ENCODE peak calls at places on chromosomes 4 and X, in four cellular contexts. One of them, this sample, is unnamed.

GRCh38 chrX:135521405-135522131 is 1.1 kb downstream of the INTS6L start:
- DNase-seq in cardiac fibroblast: peak
- DNase-seq in ACHN: peak
- DNase-seq in tibial nerve: peak
- DNase-seq in this sample: peak

GRCh38 chrX:11367609-11368430 is 74.6 kb downstream of the AMELX start:
- DNase-seq in cardiac fibroblast: peak
- DNase-seq in ACHN: no peak
- DNase-seq in tibial nerve: no peak
- DNase-seq in this sample: peak

GRCh38 chr4:19807505-19807904 is 444.2 kb upstream of the SLIT2 start:
- DNase-seq in ACHN: peak
- DNase-seq in tibial nerve: no peak
- DNase-seq in cardiac fibroblast: peak
- DNase-seq in this sample: no peak

GRCh38 chrX:11180571-11180970 is 69.4 kb downstream of the HCCS start:
- DNase-seq in tibial nerve: no peak
- DNase-seq in ACHN: no peak
- DNase-seq in cardiac fibroblast: no peak
- DNase-seq in this sample: peak

GRCh38 chr4:181909368-181909767 is 333.8 kb upstream of the TENM3 start:
- DNase-seq in ACHN: no peak
- DNase-seq in cardiac fibroblast: peak
- DNase-seq in tibial nerve: no peak
- DNase-seq in this sample: no peak

GRCh38 chr4:2723751-2724150 is 32.4 kb downstream of the TNIP2 start:
- DNase-seq in tibial nerve: no peak
- DNase-seq in ACHN: no peak
- DNase-seq in cardiac fibroblast: no peak
- DNase-seq in this sample: no peak

GRCh38 chr4:72302981-72303704 is 265.9 kb downstream of the ADAMTS3 start:
- DNase-seq in ACHN: peak
- DNase-seq in tibial nerve: peak
- DNase-seq in cardiac fibroblast: peak
- DNase-seq in this sample: peak

GRCh38 chrX:85243761-85244410 is at the start of the genes SATL1 and ZNF711:
- DNase-seq in tibial nerve: no peak
- DNase-seq in cardiac fibroblast: peak
- DNase-seq in ACHN: no peak
- DNase-seq in this sample: peak

GRCh38 chrX:149286940-149287349 is 218.2 kb downstream of the IDS start:
- DNase-seq in tibial nerve: peak
- DNase-seq in cardiac fibroblast: peak
- DNase-seq in ACHN: peak
- DNase-seq in this sample: peak

GRCh38 chrX:70970482-70970999 is 39.6 kb upstream of the SLC7A3 start:
- DNase-seq in ACHN: peak
- DNase-seq in cardiac fibroblast: peak
- DNase-seq in tibial nerve: no peak
- DNase-seq in this sample: no peak

GRCh38 chr4:8105303-8106100 is 53.1 kb downstream of the ABLIM2 start:
- DNase-seq in tibial nerve: no peak
- DNase-seq in cardiac fibroblast: no peak
- DNase-seq in ACHN: no peak
- DNase-seq in this sample: peak

GRCh38 chr4:158172558-158173258 is at the start of gene GASK1B:
- DNase-seq in tibial nerve: peak
- DNase-seq in cardiac fibroblast: peak
- DNase-seq in ACHN: peak
- DNase-seq in this sample: peak

GRCh38 chrX:107374116-107374515 is 75.3 kb upstream of the FRMPD3 start:
- DNase-seq in tibial nerve: no peak
- DNase-seq in ACHN: no peak
- DNase-seq in cardiac fibroblast: no peak
- DNase-seq in this sample: no peak

GRCh38 chr4:3029464-3029863 is 44.9 kb downstream of the HTT-AS start:
- DNase-seq in cardiac fibroblast: no peak
- DNase-seq in ACHN: no peak
- DNase-seq in tibial nerve: no peak
- DNase-seq in this sample: no peak

GRCh38 chr4:10056334-10057022 is 35.2 kb upstream of the SLC2A9 start:
- DNase-seq in tibial nerve: no peak
- DNase-seq in cardiac fibroblast: no peak
- DNase-seq in ACHN: no peak
- DNase-seq in this sample: no peak

This sample was measured in NCI-H345.